ENCODE peak calls at places on chromosomes 11 and 22, in six cellular contexts. Z is brain microvascular endothelial cell, P is OCI-LY7, E is left ventricle myocardium inferior, V is progenitor cell of endocrine pancreas, M is nephron progenitor cell. X is an unnamed sample.

GRCh38 chr22:46355369-46355995 is 20.0 kb downstream of the TRMU start:
- DNase-seq in Z (peak), V (peak), P (peak), M (peak), E (peak), X (peak)

GRCh38 chr11:1310772-1311468 is 1.5 kb upstream of the TOLLIP start:
- DNase-seq in V (no peak), E (no peak), P (peak), Z (no peak), M (no peak), X (peak)

GRCh38 chr11:113085446-113085845 is 124.2 kb downstream of the NCAM1 start:
- DNase-seq in M (no peak), P (no peak), V (no peak), E (no peak), Z (no peak), X (no peak)

GRCh38 chr11:107018274-107018901 is at the start of gene GUCY1A2:
- DNase-seq in V (peak), Z (no peak), M (peak), P (no peak), E (peak), X (no peak)

GRCh38 chr11:1842149-1843097 is 3.6 kb downstream of the TNNI2 start:
- DNase-seq in E (peak), Z (no peak), P (no peak), V (no peak), M (no peak), X (no peak)

GRCh38 chr22:41216984-41217383 is 11.9 kb downstream of the L3MBTL2 start:
- DNase-seq in E (no peak), P (no peak), M (no peak), V (no peak), Z (no peak), X (no peak)

GRCh38 chr11:108914981-108915380 is 250.1 kb downstream of the DDX10 start:
- DNase-seq in V (no peak), M (no peak), E (no peak), P (no peak), Z (no peak), X (no peak)

GRCh38 chr11:82902086-82902485 is 550 bp downstream of the DDIAS start:
- DNase-seq in Z (no peak), V (no peak), M (peak), E (no peak), P (peak), X (no peak)

GRCh38 chr11:68002943-68003845 is 703 bp downstream of the UNC93B1 start:
- DNase-seq in V (no peak), Z (no peak), M (peak), E (no peak), P (peak), X (no peak)

GRCh38 chr11:112166561-112166960 is 611 bp upstream of the TEX12 start:
- DNase-seq in Z (no peak), E (no peak), P (no peak), V (no peak), M (no peak), X (no peak)

GRCh38 chr11:44361883-44362282 is 51.9 kb upstream of the ALX4 start:
- DNase-seq in Z (no peak), P (no peak), M (no peak), V (no peak), E (no peak), X (no peak)

GRCh38 chr22:19149047-19149883 is 827 bp downstream of the GSC2 start:
- DNase-seq in V (no peak), Z (no peak), E (no peak), P (no peak), M (peak), X (no peak)

GRCh38 chr11:133323354-133323753 is 208.9 kb downstream of the OPCML start:
- DNase-seq in V (no peak), M (no peak), Z (no peak), E (no peak), P (no peak), X (no peak)

GRCh38 chr11:64441127-64441526 is 82.2 kb downstream of the RPS6KA4 start:
- DNase-seq in Z (no peak), V (no peak), M (no peak), E (no peak), P (no peak), X (no peak)

GRCh38 chr11:12164061-12165014 is 53.9 kb downstream of the MICAL2 start:
- DNase-seq in V (no peak), M (no peak), Z (peak), P (no peak), E (no peak), X (no peak)

GRCh38 chr11:108733479-108734116 is 68.7 kb downstream of the DDX10 start:
- DNase-seq in V (no peak), E (no peak), Z (peak), M (no peak), P (no peak), X (no peak)

GRCh38 chr22:36010913-36011312 is 17.7 kb downstream of the RBFOX2 start:
- DNase-seq in Z (peak), P (no peak), E (no peak), M (no peak), V (no peak), X (no peak)

GRCh38 chr22:40044870-40045834 is 50.4 kb downstream of the FAM83F start:
- DNase-seq in E (peak), P (peak), Z (peak), V (peak), M (peak), X (peak)

GRCh38 chr11:117820516-117820915 is 4.0 kb downstream of the FXYD2 start:
- DNase-seq in E (no peak), V (no peak), P (no peak), Z (no peak), M (no peak), X (no peak)

GRCh38 chr11:94120946-94121345 is 7.7 kb upstream of the PANX1 start:
- DNase-seq in E (no peak), P (no peak), V (no peak), M (no peak), Z (peak), X (no peak)

GRCh38 chr11:68468217-68468828 is 7.8 kb downstream of the PPP6R3 start:
- DNase-seq in V (no peak), Z (no peak), P (peak), E (no peak), M (no peak), X (no peak)

GRCh38 chr22:19679476-19680099 is 34.7 kb upstream of the SEPTIN5 start:
- DNase-seq in P (peak), M (peak), Z (no peak), E (peak), V (no peak), X (no peak)

GRCh38 chr11:2892215-2893020 is 6.8 kb upstream of the CDKN1C start:
- DNase-seq in Z (no peak), M (peak), P (peak), V (peak), E (peak), X (no peak)

GRCh38 chr11:16028406-16028805 is 327.9 kb downstream of the SOX6 start:
- DNase-seq in E (no peak), V (no peak), P (no peak), Z (peak), M (no peak), X (no peak)

GRCh38 chr11:3162410-3163240 is 2.5 kb downstream of the OSBPL5 start:
- DNase-seq in E (peak), P (no peak), Z (no peak), M (no peak), V (no peak), X (no peak)

GRCh38 chr22:28034760-28035401 is 115.8 kb upstream of the PITPNB start:
- DNase-seq in V (no peak), E (peak), M (no peak), P (no peak), Z (peak), X (peak)

GRCh38 chr11:19558189-19558986 is 154.2 kb upstream of the NAV2 start:
- DNase-seq in V (no peak), E (no peak), Z (no peak), P (no peak), M (no peak), X (no peak)

GRCh38 chr11:134224710-134225662 is 515 bp downstream of the VPS26B start:
- DNase-seq in V (peak), P (peak), E (peak), M (peak), Z (no peak), X (no peak)

GRCh38 chr11:1054143-1055108 is 17.9 kb upstream of the MUC6 start:
- DNase-seq in E (no peak), Z (no peak), M (peak), P (no peak), V (no peak), X (no peak)

DNA sequence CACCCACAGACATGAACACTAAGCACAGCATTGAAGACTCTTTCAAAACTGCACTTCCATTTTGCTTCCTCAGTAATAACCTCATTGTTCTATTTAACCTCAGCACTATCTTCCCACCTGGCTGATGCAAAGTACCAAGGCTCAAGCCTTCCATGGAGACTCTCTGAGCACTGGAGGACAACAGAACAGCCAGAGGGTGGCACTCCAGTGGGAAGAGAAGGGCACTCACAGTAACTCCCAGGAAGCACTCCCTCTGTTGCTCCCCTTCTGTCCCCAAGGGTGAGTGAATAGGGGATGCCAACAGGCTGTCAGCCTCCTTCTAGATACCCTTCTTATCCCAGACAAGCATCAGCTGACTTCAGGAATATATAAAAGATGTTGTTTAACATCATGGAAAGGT is 3.5 kb downstream of the ME3 start:
- DNase-seq in P (no peak), V (no peak), Z (no peak), E (no peak), M (no peak), X (no peak)
- TF ChIP-seq CTCF in P (no peak), V (no peak), Z (no peak), E (no peak), M (no peak), X (no peak)

GRCh38 chr11:76445122-76446084 is 585 bp downstream of the EMSY start:
- DNase-seq in P (peak), M (peak), E (peak), V (peak), Z (peak), X (peak)
- TF ChIP-seq CTCF in P (no peak), M (no peak), E (peak), V (peak), Z (peak), X (no peak)

DNA sequence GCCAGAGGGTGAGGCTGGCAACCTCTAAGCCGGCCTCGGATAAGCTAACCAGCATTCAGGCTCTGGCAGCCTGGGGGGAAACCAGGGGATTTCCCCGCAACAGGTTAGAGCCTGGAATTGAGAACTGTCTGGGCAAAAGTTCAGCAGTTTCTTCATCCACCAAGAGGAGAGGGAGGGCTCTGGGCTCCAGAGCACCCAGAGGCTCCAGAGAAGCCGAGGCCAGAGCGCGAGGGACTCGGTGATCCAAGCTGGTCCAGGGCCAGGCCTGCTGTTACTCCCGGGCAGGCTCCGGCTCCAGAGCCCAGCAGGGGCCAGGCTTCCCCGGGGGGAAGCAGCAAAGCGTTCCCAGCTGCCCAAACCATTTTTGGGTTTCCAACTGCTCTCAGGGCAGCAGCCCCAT is 13.3 kb upstream of the SH3BP1 start:
- DNase-seq in V (no peak), P (no peak), Z (no peak), M (no peak), E (peak), X (no peak)
- TF ChIP-seq CTCF in V (no peak), P (no peak), Z (no peak), M (no peak), E (peak), X (no peak)

GRCh38 chr11:9757809-9758675 is 94.2 kb downstream of the SWAP70 start:
- DNase-seq in V (peak), Z (peak), P (peak), E (peak), M (peak), X (peak)
- TF ChIP-seq CTCF in V (peak), Z (peak), P (peak), E (peak), M (peak), X (peak)

GRCh38 chr11:123742334-123742733 is 874 bp upstream of the ZNF202 start:
- DNase-seq in V (no peak), E (no peak), Z (no peak), M (no peak), P (no peak), X (no peak)

GRCh38 chr11:123740787-123741158 is 687 bp downstream of the ZNF202 start:
- DNase-seq in V (no peak), P (no peak), Z (no peak), E (no peak), M (no peak), X (no peak)

GRCh38 chr11:123738374-123738773 is 3.1 kb downstream of the ZNF202 start:
- DNase-seq in M (no peak), V (no peak), P (no peak), E (no peak), Z (no peak), X (no peak)

GRCh38 chr11:123742778-123743177 is 1.3 kb upstream of the ZNF202 start:
- DNase-seq in V (no peak), M (no peak), P (no peak), Z (no peak), E (no peak), X (no peak)

DNA sequence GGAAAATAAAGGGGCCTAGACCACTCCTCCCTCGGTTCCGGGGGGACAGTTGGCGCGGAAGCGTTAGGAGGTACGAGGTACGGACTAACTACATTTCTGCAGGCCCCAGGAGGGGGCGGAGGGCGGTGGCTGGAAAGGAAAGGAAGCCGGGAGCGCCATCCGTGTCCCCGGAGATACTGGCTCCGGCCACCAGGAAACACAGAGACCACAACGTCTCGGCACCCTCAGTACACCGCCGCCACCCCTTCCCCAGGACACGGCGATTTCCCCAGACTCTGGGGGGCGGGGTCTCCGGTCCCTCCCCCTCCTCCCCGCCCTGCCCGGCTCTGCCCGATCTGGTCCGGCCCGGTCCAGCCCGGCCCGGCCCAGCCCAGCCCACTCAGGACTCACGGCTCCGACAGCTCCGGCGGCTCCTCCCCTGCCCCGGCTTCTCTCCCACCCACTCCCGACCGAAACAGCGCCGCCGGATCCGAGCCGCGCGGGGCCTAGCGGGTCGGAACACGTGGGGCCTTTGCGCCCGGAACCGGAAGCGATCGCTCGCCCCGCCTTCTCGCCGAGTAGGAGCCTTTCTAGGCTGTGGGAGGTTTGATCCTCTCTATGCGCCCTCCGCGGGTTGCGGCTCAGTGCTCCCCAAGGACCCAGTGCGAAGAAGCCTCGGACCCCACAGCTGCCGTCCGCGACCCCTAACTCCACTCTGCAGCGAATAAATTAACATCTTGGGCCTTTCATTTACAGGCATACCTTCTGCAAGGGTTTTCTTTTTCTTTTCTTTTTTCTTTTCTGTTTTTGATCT is at the start of gene ZNF202:
- DNase-seq in E (peak), P (peak), Z (peak), M (peak), V (peak), X (peak)
- TF ChIP-seq CTCF in E (peak), P (no peak), Z (peak), M (peak), V (peak), X (peak)

DNA sequence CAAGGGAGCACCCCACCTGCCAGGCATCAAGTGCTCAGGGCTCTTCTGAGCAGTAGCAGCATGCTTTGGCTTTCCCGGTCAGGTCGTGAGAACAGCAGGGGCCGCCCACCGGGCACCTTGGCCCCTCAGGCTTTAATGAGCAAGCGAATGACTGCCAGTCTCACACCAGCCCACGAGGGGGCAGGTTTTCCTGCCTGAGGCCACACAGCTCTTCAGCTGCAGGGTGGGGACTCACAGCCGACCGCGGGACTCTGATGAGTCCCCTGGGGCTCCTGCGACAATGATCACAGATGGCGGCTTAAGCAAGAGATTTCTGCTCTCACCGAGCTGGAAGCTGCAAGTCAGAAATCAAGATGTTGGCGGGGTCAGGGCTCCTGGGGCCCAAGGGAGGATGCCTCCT is 14.3 kb upstream of the FGF19 start:
- DNase-seq in P (peak), V (peak), E (peak), Z (peak), M (peak), X (no peak)
- TF ChIP-seq CTCF in P (peak), V (peak), E (peak), Z (peak), M (peak), X (peak)

GRCh38 chr11:81420668-81421550 is 1312.8 kb downstream of the FAM181B start:
- DNase-seq in M (no peak), V (no peak), E (no peak), P (no peak), Z (no peak), X (no peak)
- TF ChIP-seq CTCF in M (no peak), V (peak), E (peak), P (peak), Z (no peak), X (no peak)

DNA sequence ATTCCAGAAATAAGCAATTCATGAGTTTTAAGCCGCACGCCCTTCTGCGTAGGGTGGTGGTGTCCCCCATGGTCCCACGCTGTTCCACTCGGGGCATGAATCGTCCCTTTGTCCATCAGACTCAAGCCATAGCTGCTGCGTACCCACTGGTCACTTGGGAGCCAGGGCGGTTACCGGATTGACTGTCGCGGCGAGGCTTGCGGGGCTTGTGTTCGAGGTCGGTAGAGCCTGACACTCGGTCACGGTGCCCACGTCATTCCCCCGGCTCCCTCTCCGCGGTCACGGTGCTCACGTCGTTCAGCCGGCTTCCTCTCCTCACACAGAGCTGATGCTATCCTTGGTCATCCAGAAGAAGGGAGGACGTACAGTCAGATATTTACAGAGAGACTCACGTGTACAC is 1227.0 kb downstream of the BRD1 start:
- DNase-seq in E (no peak), P (no peak), Z (no peak), V (no peak), M (no peak), X (no peak)
- TF ChIP-seq CTCF in E (no peak), P (no peak), Z (no peak), V (no peak), M (no peak), X (no peak)

X was measured in osteocyte.